ENCODE peak calls at places on chromosomes 11 and 22, in eight cellular contexts. D is K562, B is A549, T is HCT116, N is MM.1S, F is neural progenitor cell, J is fibroblast of lung, Z is neuronal stem cell. I is an unnamed sample. For H3K4me1, the result is how much of the 10 kb centered on the place peaks cover.

GRCh38 chr11:133509924-133510697 is 22.2 kb downstream of the OPCML start:
- DNase-seq in D (no peak), B (no peak), T (no peak), N (no peak), F (peak), J (no peak), Z (no peak), I (no peak)

GRCh38 chr11:72685560-72686480 is 11.6 kb upstream of the PDE2A start:
- DNase-seq in D (no peak), B (no peak), T (no peak), N (no peak), F (no peak), J (peak), Z (no peak), I (peak)

GRCh38 chr11:103420593-103420992 is 311.4 kb downstream of the DYNC2H1 start:
- DNase-seq in D (no peak), B (no peak), T (no peak), N (peak), F (no peak), J (no peak), Z (no peak), I (no peak)

GRCh38 chr22:30392661-30393321 is 4.0 kb upstream of the SEC14L2 start:
- DNase-seq in D (no peak), B (no peak), T (no peak), N (no peak), F (peak), J (no peak), Z (no peak), I (no peak)

GRCh38 chr11:63769044-63769718 is 606 bp upstream of the ZFTA start:
- DNase-seq in D (peak), B (no peak), T (no peak), N (peak), F (peak), J (no peak), Z (peak), I (peak)

GRCh38 chr22:19231986-19232385 is 53.5 kb upstream of the SLC25A1 start:
- DNase-seq in D (no peak), B (no peak), T (no peak), N (no peak), F (no peak), J (no peak), Z (no peak), I (no peak)

GRCh38 chr11:291281-292210 is 2.6 kb downstream of the PGGHG start:
- DNase-seq in D (no peak), B (no peak), T (no peak), N (no peak), F (no peak), J (no peak), Z (no peak), I (no peak)

GRCh38 chr22:39625554-39626537 is 55.3 kb downstream of the CACNA1I start:
- DNase-seq in D (peak), B (no peak), T (no peak), N (no peak), F (no peak), J (no peak), Z (no peak), I (no peak)

GRCh38 chr11:42536961-42537360 is 774.8 kb upstream of the API5 start:
- DNase-seq in D (no peak), B (no peak), T (no peak), N (no peak), F (no peak), J (no peak), Z (no peak), I (no peak)

GRCh38 chr11:134171951-134172350 is 51.8 kb downstream of the NCAPD3 start:
- DNase-seq in D (no peak), B (no peak), T (no peak), N (no peak), F (no peak), J (no peak), Z (no peak), I (no peak)

GRCh38 chr22:42635531-42635930 is 4.9 kb downstream of the ATP5MGL start:
- DNase-seq in D (no peak), B (peak), T (peak), N (no peak), F (no peak), J (peak), Z (no peak), I (no peak)

GRCh38 chr11:69721745-69722144 is 17.9 kb upstream of the FGF19 start:
- DNase-seq in D (no peak), B (peak), T (no peak), N (no peak), F (peak), J (no peak), Z (no peak), I (no peak)

GRCh38 chr11:46106530-46107407 is 14.5 kb downstream of the PHF21A start:
- DNase-seq in D (peak), B (no peak), T (no peak), N (no peak), F (peak), J (peak), Z (no peak), I (no peak)

GRCh38 chr11:27912916-27913315 is 195.0 kb downstream of the KIF18A start:
- DNase-seq in D (no peak), B (no peak), T (no peak), N (no peak), F (no peak), J (peak), Z (no peak), I (no peak)

GRCh38 chr11:16946477-16947282 is 67.5 kb downstream of the PLEKHA7 start:
- DNase-seq in D (no peak), B (no peak), T (no peak), N (peak), F (peak), J (no peak), Z (no peak), I (no peak)

GRCh38 chr22:23159287-23159622 is 14.0 kb downstream of the RAB36 start:
- DNase-seq in D (no peak), B (no peak), T (no peak), N (no peak), F (no peak), J (no peak), Z (no peak), I (no peak)

GRCh38 chr11:75433443-75433842 is 440 bp upstream of the KLHL35 start:
- DNase-seq in D (no peak), B (no peak), T (no peak), N (no peak), F (no peak), J (no peak), Z (no peak), I (no peak)
- H3K4me2 ChIP-seq in D (no peak), B (no peak), T (no peak), N (no peak), F (peak), J (no peak), Z (peak), I (no peak)

GRCh38 chr11:12721816-12722604 is 47.8 kb downstream of the TEAD1 start:
- DNase-seq in D (no peak), B (peak), T (no peak), N (no peak), F (no peak), J (no peak), Z (no peak), I (no peak)
- H3K4me1 ChIP-seq in D (under half), B (half or more), T (half or more), N (under half), F (half or more), J (under half), Z (under half), I (half or more)

GRCh38 chr11:119713361-119714040 is 15.5 kb downstream of the NECTIN1 start:
- DNase-seq in D (no peak), B (no peak), T (no peak), N (no peak), F (no peak), J (no peak), Z (no peak), I (peak)

GRCh38 chr11:119712459-119713360 is 16.3 kb downstream of the NECTIN1 start:
- DNase-seq in D (no peak), B (no peak), T (no peak), N (no peak), F (peak), J (no peak), Z (no peak), I (no peak)

GRCh38 chr11:119710417-119710816 is 18.6 kb downstream of the NECTIN1 start:
- DNase-seq in D (no peak), B (no peak), T (no peak), N (no peak), F (no peak), J (no peak), Z (no peak), I (no peak)

GRCh38 chr11:119711476-119711875 is 17.5 kb downstream of the NECTIN1 start:
- DNase-seq in D (no peak), B (no peak), T (no peak), N (no peak), F (no peak), J (no peak), Z (no peak), I (no peak)

DNA sequence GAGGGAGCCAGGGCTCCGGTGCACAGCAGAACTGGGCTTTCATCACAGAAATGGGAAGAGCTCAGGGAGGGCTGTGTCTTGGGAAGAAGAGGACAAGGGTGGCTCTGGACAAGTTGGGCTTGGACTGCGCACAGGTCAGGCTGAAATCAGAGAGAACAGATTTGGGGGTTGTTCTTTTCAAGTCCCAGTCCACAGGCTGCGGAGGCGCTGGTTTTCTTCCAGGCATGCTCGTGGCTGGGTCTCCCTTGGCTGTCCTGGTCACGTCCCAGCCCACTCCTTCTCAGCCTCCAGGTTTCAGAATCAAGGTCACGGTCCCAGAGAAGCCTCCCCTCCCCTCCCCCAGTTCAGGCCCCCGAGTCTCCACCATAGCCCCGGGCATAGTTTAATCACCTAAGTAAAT is 17.0 kb downstream of the NECTIN1 start:
- DNase-seq in D (no peak), B (no peak), T (no peak), N (no peak), F (no peak), J (no peak), Z (no peak), I (no peak)
- H3K27ac ChIP-seq in D (no peak), B (no peak), T (no peak), N (no peak), F (no peak), J (no peak), Z (no peak), I (no peak)

GRCh38 chr11:7577883-7578242 is 64.1 kb downstream of the PPFIBP2 start:
- DNase-seq in D (peak), B (no peak), T (no peak), N (peak), F (no peak), J (peak), Z (no peak), I (peak)

GRCh38 chr11:7577226-7577882 is 63.6 kb downstream of the PPFIBP2 start:
- DNase-seq in D (no peak), B (no peak), T (no peak), N (no peak), F (no peak), J (peak), Z (no peak), I (peak)

GRCh38 chr11:7576671-7577225 is 62.9 kb downstream of the PPFIBP2 start:
- DNase-seq in D (no peak), B (no peak), T (no peak), N (no peak), F (no peak), J (no peak), Z (no peak), I (no peak)

GRCh38 chr11:7579226-7579825 is 65.5 kb downstream of the PPFIBP2 start:
- DNase-seq in D (no peak), B (no peak), T (no peak), N (no peak), F (no peak), J (peak), Z (no peak), I (no peak)

DNA sequence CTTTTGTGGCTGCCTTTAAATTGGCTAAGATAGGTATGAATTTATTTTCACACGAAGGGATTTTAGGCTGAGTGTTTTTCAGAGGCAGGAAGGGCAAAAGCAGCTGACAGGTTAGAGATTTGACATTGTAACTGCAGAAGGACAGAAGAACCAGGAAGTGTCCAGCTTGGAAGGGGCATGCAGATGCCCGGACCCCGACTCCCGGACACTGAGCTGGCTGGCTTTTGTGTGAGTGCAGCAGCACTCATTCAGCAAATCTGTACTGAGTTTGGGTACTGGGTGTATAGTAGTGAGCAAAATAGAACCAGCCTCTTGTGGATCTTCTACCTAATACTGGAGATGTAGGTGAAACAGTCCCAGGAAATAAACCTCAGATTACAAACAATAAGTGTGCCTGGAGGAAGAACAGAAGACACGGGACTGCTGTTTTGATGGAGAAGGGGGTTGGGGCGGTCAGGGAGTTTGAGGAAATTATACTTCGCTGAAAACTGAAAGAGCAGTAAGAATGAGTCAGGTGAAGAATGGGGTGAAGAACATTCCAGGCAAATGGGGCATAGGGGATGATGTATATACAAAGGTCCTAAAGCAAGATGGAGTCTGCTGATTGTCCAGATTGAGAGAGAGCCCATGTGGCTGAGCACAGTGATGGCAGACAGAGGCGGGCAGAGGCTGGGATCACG is 64.6 kb downstream of the PPFIBP2 start:
- DNase-seq in D (no peak), B (no peak), T (no peak), N (no peak), F (no peak), J (no peak), Z (no peak), I (no peak)
- H3K4me2 ChIP-seq in D (no peak), B (peak), T (no peak), N (peak), F (peak), J (peak), Z (no peak), I (peak)

DNA sequence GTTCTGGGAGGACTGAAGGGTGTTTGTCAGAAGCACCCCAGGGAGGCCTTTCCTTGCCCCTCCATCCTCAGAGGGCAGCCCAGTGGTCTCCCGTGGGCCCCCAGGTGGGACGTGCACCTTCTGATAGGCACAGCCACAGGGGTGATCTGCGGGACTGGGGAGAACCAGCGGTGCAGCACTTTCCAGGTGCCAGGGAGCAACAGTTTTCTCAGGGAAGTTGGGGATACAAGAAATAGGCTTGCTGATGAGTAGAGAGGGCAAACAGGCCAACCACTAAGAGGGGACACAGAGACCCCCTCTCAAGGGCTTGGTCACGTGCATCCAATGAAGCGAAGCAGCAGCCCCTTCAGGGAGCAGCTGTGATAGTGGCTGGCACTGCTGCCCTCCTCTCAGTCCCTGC is 107.1 kb upstream of the BID start:
- DNase-seq in D (no peak), B (no peak), T (no peak), N (no peak), F (no peak), J (no peak), Z (no peak), I (no peak)
- H3K4me1 ChIP-seq in D (under half), B (under half), T (under half), N (under half), F (under half), J (under half), Z (under half), I (under half)

GRCh38 chr11:62560566-62561103 is 13.1 kb downstream of the EEF1G start:
- DNase-seq in D (peak), B (peak), T (peak), N (peak), F (peak), J (peak), Z (peak), I (peak)

GRCh38 chr11:62556872-62557631 is 10.4 kb upstream of the AHNAK start:
- DNase-seq in D (peak), B (no peak), T (no peak), N (peak), F (no peak), J (no peak), Z (no peak), I (no peak)

GRCh38 chr11:62559204-62559603 is 12.6 kb upstream of the AHNAK start:
- DNase-seq in D (no peak), B (no peak), T (no peak), N (no peak), F (peak), J (no peak), Z (no peak), I (no peak)

GRCh38 chr11:62556102-62556871 is 9.7 kb upstream of the AHNAK start:
- DNase-seq in D (peak), B (peak), T (peak), N (peak), F (peak), J (peak), Z (no peak), I (peak)

DNA sequence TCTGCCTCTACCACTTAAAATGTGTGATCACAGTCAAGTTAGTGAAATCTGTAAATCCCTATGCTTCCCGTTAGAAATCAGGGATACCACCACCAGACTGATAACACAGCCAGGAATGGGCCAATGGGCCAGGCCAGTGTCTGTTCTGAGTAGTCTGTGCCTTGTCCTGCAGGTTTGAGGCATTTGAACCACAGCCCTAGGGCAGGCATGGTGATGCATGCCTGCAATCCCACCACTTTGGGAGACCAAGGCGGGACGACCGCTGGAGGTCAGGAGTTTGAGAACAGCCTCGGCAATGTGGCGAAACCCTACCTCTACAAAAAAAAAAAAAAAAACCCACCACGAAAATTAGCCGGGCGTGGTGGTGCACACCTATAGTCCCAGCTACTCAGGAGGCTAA is 12.1 kb upstream of the AHNAK start:
- DNase-seq in D (no peak), B (no peak), T (no peak), N (no peak), F (no peak), J (no peak), Z (no peak), I (no peak)
- H3K27ac ChIP-seq in D (peak), B (peak), T (peak), N (peak), F (peak), J (no peak), Z (no peak), I (no peak)

I was measured in hepatocyte.